ENCODE peak calls at places on chromosomes 2 and 18, in six cellular contexts. U is CD8-positive, alpha-beta T cell; Q is foreskin fibroblast; Y is tibial nerve; O is PC-3; A is GM12892. E is an unnamed sample.

GRCh38 chr2:53234548-53234903 is 533.1 kb upstream of the CHAC2 start:
- DNase-seq in U (no peak), Q (peak), Y (no peak), O (peak), A (no peak), E (no peak)

GRCh38 chr18:79744625-79745024 is 53.1 kb upstream of the KCNG2 start:
- DNase-seq in U (no peak), Q (no peak), Y (no peak), O (no peak), A (no peak), E (peak)

GRCh38 chr2:68605939-68606338 is 37.4 kb upstream of the PROKR1 start:
- DNase-seq in U (no peak), Q (no peak), Y (no peak), O (no peak), A (no peak), E (no peak)

GRCh38 chr2:95329891-95330822 is 33.0 kb downstream of the KCNIP3 start:
- DNase-seq in U (no peak), Q (peak), Y (no peak), O (no peak), A (no peak), E (no peak)

GRCh38 chr18:76875390-76876330 is 53.3 kb downstream of the ZNF236 start:
- DNase-seq in U (no peak), Q (peak), Y (no peak), O (peak), A (no peak), E (no peak)

GRCh38 chr2:154375625-154376020 is 322.9 kb upstream of the KCNJ3 start:
- DNase-seq in U (no peak), Q (peak), Y (no peak), O (peak), A (no peak), E (no peak)

GRCh38 chr2:8487461-8487932 is 194.4 kb upstream of the ID2 start:
- DNase-seq in U (no peak), Q (no peak), Y (no peak), O (no peak), A (no peak), E (no peak)

GRCh38 chr2:9693138-9693520 is 62.3 kb upstream of the YWHAQ start:
- DNase-seq in U (no peak), Q (peak), Y (peak), O (no peak), A (no peak), E (no peak)

GRCh38 chr2:234414591-234414990 is 82.3 kb downstream of the ARL4C start:
- DNase-seq in U (no peak), Q (no peak), Y (no peak), O (no peak), A (no peak), E (no peak)

GRCh38 chr18:35463050-35463449 is 34.7 kb downstream of the INO80C start:
- DNase-seq in U (no peak), Q (no peak), Y (no peak), O (peak), A (no peak), E (no peak)

GRCh38 chr18:75220786-75221355 is 10.3 kb downstream of the TSHZ1 start:
- DNase-seq in U (no peak), Q (peak), Y (no peak), O (no peak), A (no peak), E (no peak)

GRCh38 chr2:227780981-227781630 is 32.5 kb upstream of the CCL20 start:
- DNase-seq in U (no peak), Q (no peak), Y (no peak), O (no peak), A (no peak), E (no peak)